ENCODE peak calls at places on chromosomes 3 and 15, in seven cellular contexts. O is dorsolateral prefrontal cortex, W is DND-41, X is foreskin fibroblast, S is epithelial cell of proximal tubule, A is B cell, D is lower lobe of right lung. Q is an unnamed sample.

GRCh38 chr3:172616061-172616461 is 92.8 kb upstream of the TNFSF10 start:
- DNase-seq in O (no peak), W (no peak), X (no peak), S (no peak), A (no peak), D (no peak), Q (no peak)

GRCh38 chr3:15979490-15979889 is 181.7 kb upstream of the ANKRD28 start:
- DNase-seq in O (no peak), W (no peak), X (peak), S (no peak), A (no peak), D (no peak), Q (no peak)

GRCh38 chr3:46710671-46711295 is 6.9 kb downstream of the PRSS50 start:
- DNase-seq in O (no peak), W (no peak), X (no peak), S (no peak), A (peak), D (peak), Q (no peak)

GRCh38 chr3:14606663-14607339 is 44.8 kb upstream of the CCDC174 start:
- DNase-seq in O (no peak), W (no peak), X (no peak), S (no peak), A (no peak), D (no peak), Q (no peak)

GRCh38 chr3:117170112-117170511 is 460.5 kb downstream of the TUSC7 start:
- DNase-seq in O (no peak), W (no peak), X (no peak), S (no peak), A (no peak), D (no peak), Q (no peak)

GRCh38 chr3:72756900-72757299 is 91.3 kb downstream of the SHQ1 start:
- DNase-seq in O (no peak), W (peak), X (no peak), S (no peak), A (peak), D (no peak), Q (no peak)

GRCh38 chr15:80923668-80924067 is 66.0 kb downstream of the MESD start:
- DNase-seq in O (no peak), W (no peak), X (no peak), S (no peak), A (no peak), D (no peak), Q (no peak)

GRCh38 chr3:48990636-48991421 is 788 bp downstream of the P4HTM start:
- DNase-seq in O (no peak), W (no peak), X (no peak), S (no peak), A (no peak), D (no peak), Q (no peak)

GRCh38 chr3:9855594-9855993 is 11.8 kb upstream of the RPUSD3 start:
- DNase-seq in O (no peak), W (no peak), X (no peak), S (no peak), A (no peak), D (no peak), Q (no peak)

GRCh38 chr3:184907941-184908649 is 96.1 kb downstream of the VPS8 start:
- DNase-seq in O (peak), W (no peak), X (no peak), S (no peak), A (no peak), D (no peak), Q (no peak)

GRCh38 chr3:79947469-79947868 is 179.7 kb upstream of the ROBO1 start:
- DNase-seq in O (no peak), W (no peak), X (no peak), S (no peak), A (no peak), D (no peak), Q (no peak)

GRCh38 chr3:81916890-81917289 is 155.4 kb upstream of the GBE1 start:
- DNase-seq in O (no peak), W (no peak), X (no peak), S (no peak), A (no peak), D (no peak), Q (no peak)

GRCh38 chr3:37194533-37194932 is 20.2 kb upstream of the LRRFIP2 start:
- DNase-seq in O (no peak), W (no peak), X (no peak), S (no peak), A (no peak), D (no peak), Q (no peak)

GRCh38 chr3:9180764-9181117 is 68.7 kb downstream of the SRGAP3 start:
- DNase-seq in O (peak), W (peak), X (no peak), S (no peak), A (no peak), D (no peak), Q (no peak)

GRCh38 chr15:29988689-29989088 is 94.1 kb upstream of the GOLGA8J start:
- DNase-seq in O (no peak), W (no peak), X (no peak), S (no peak), A (no peak), D (no peak), Q (no peak)
- TF ChIP-seq CTCF in O (no peak), W (no peak), X (no peak), S (no peak), A (no peak), D (no peak), Q (no peak)

GRCh38 chr3:194971965-194972364 is 286.3 kb downstream of the FAM43A start:
- DNase-seq in O (no peak), W (no peak), X (no peak), S (no peak), A (no peak), D (no peak), Q (no peak)
- TF ChIP-seq CTCF in O (no peak), W (no peak), X (no peak), S (no peak), A (no peak), D (no peak), Q (no peak)

GRCh38 chr3:71695000-71695482 is 30.2 kb downstream of the EIF4E3 start:
- DNase-seq in O (no peak), W (no peak), X (no peak), S (no peak), A (no peak), D (no peak), Q (no peak)
- TF ChIP-seq CTCF in O (no peak), W (no peak), X (no peak), S (no peak), A (no peak), D (no peak), Q (no peak)

GRCh38 chr15:33119263-33119662 is 75.3 kb downstream of the FMN1 start:
- DNase-seq in O (no peak), W (no peak), X (no peak), S (no peak), A (no peak), D (no peak), Q (no peak)
- TF ChIP-seq CTCF in O (no peak), W (no peak), X (no peak), S (no peak), A (no peak), D (no peak), Q (no peak)

GRCh38 chr15:39530446-39531342 is 50.2 kb upstream of the THBS1 start:
- DNase-seq in O (no peak), W (no peak), X (peak), S (no peak), A (no peak), D (no peak), Q (no peak)
- TF ChIP-seq CTCF in O (no peak), W (no peak), X (no peak), S (no peak), A (no peak), D (no peak), Q (no peak)

GRCh38 chr3:126112531-126113237 is 28.8 kb upstream of the SLC41A3 start:
- DNase-seq in O (peak), W (no peak), X (no peak), S (no peak), A (no peak), D (no peak), Q (no peak)

GRCh38 chr3:126111126-126111551 is 27.2 kb upstream of the SLC41A3 start:
- DNase-seq in O (no peak), W (no peak), X (no peak), S (no peak), A (no peak), D (no peak), Q (no peak)

GRCh38 chr3:126113238-126113555 is 29.3 kb upstream of the SLC41A3 start:
- DNase-seq in O (peak), W (no peak), X (no peak), S (no peak), A (no peak), D (no peak), Q (no peak)

GRCh38 chr3:126110431-126111125 is 26.7 kb upstream of the SLC41A3 start:
- DNase-seq in O (no peak), W (no peak), X (no peak), S (no peak), A (no peak), D (no peak), Q (no peak)

DNA sequence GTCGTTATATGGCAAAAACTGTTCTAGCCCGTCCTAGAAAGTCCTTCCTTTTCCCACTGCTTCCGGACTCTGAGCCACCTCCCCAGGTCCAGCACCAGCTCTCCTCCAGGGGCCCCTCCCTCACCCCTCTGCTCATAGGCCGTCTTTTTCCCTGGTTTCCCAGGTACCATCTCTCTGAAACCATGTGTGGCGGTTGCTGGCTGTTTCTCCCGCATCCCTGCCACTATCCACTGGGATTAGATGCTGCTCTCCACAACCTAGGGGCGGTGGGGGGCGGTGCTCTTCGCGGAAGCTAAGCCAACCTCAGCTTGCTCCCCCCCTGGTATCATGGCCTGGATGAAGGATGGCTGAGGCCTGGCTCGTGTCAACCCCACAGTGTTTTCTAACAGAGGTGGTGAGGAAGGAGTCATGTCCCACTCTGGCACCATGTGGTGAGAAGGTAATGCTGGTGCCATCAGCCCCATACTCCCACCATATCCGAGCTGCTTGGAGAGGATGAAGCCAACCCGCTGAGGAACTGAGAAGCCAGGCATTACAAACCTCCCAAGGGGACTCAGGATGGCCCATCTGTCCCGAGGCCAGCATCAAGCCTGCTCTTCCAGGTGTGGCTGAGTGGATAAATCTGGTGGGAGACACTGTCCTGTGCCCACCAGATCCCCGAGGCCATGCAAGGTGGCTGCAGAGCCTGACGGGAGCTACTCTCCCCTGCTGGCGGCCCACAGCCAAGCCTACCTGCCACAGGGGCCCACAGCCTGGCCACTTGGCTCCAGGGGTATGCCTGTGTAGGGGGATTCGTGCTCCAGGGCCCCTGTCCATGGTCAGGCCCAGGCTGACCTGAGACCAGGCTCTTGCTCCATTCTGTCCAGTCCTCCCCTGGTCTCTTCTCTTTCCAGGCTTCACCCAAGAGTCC is 27.9 kb upstream of the SLC41A3 start:
- DNase-seq in O (peak), W (no peak), X (no peak), S (no peak), A (no peak), D (no peak), Q (peak)
- TF ChIP-seq CTCF in O (no peak), W (no peak), X (no peak), S (no peak), A (no peak), D (no peak), Q (no peak)

GRCh38 chr3:126051234-126051633 is 32.7 kb downstream of the SLC41A3 start:
- DNase-seq in O (no peak), W (no peak), X (no peak), S (no peak), A (no peak), D (no peak), Q (no peak)
- TF ChIP-seq CTCF in O (no peak), W (no peak), X (no peak), S (no peak), A (no peak), D (no peak), Q (no peak)

GRCh38 chr3:186092360-186093070 is 16.4 kb downstream of the ETV5 start:
- DNase-seq in O (no peak), W (no peak), X (no peak), S (no peak), A (no peak), D (no peak), Q (no peak)

GRCh38 chr3:186094696-186095095 is 14.2 kb downstream of the ETV5 start:
- DNase-seq in O (no peak), W (no peak), X (no peak), S (no peak), A (no peak), D (no peak), Q (no peak)

GRCh38 chr3:186095584-186096061 is 13.3 kb downstream of the ETV5 start:
- DNase-seq in O (peak), W (no peak), X (no peak), S (no peak), A (no peak), D (peak), Q (peak)

GRCh38 chr3:186090884-186091283 is 18.0 kb downstream of the ETV5 start:
- DNase-seq in O (no peak), W (no peak), X (no peak), S (no peak), A (no peak), D (no peak), Q (no peak)

DNA sequence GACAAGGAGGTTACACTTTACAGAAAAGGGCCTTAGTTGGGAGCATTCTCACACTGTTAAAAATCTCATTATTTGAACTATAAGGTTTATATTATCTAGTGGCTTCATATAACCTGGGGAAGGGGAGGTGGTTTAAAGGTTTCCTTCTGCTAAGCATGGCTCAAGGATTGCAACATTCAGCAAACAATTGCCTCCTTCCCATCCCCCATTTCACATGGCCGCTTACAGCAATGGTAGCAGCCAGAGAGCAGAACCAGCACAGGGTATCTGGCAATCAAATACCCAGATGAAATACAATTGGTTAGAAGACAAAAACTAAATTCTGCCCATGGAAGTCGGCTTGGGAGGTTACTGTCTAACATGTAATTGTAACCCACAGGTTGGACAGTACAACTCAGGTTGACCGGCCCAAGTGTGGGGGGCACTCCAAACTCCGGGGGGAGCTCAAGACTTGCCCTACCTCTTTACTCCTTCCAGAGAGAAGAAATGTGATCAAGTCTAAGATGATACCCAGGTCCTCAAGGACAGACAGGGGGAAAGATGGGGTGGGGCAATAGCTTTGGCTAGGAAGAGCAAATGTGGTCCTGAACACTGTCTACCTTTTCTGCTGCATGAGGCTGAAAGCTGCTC is 15.5 kb downstream of the ETV5 start:
- DNase-seq in O (no peak), W (no peak), X (no peak), S (no peak), A (no peak), D (no peak), Q (no peak)
- TF ChIP-seq CTCF in O (no peak), W (no peak), X (no peak), S (peak), A (no peak), D (no peak), Q (no peak)